ENCODE peak calls at places on chromosomes 13 and 19, in nine cellular contexts. One of them, this sample, is unnamed.

GRCh38 chr13:45500492-45501174 is 35.9 kb downstream of the COG3 start:
- DNase-seq in IMR-90: peak; percentile 96
- DNase-seq in left lung: no peak
- DNase-seq in left ventricle myocardium inferior: no peak
- DNase-seq in GM23338: no peak
- DNase-seq in dorsolateral prefrontal cortex: no peak
- DNase-seq in AG04450: peak; percentile 83
- DNase-seq in heart left ventricle: no peak
- DNase-seq in psoas muscle: no peak
- DNase-seq in this sample: peak; percentile 91

GRCh38 chr19:5539431-5539833 is 28.3 kb downstream of the TINCR start:
- DNase-seq in IMR-90: no peak
- DNase-seq in left lung: no peak
- DNase-seq in left ventricle myocardium inferior: peak; percentile 38
- DNase-seq in GM23338: peak; percentile 85
- DNase-seq in dorsolateral prefrontal cortex: peak; percentile 48
- DNase-seq in AG04450: no peak
- DNase-seq in heart left ventricle: peak; percentile 36
- DNase-seq in psoas muscle: no peak
- DNase-seq in this sample: no peak

GRCh38 chr19:11191273-11191755 is 6.0 kb downstream of the KANK2 start:
- DNase-seq in IMR-90: peak; percentile 63
- DNase-seq in left lung: peak; percentile 67
- DNase-seq in left ventricle myocardium inferior: peak; percentile 83
- DNase-seq in GM23338: peak; percentile 42
- DNase-seq in dorsolateral prefrontal cortex: no peak
- DNase-seq in AG04450: no peak
- DNase-seq in heart left ventricle: peak; percentile 79
- DNase-seq in psoas muscle: peak; percentile 88
- DNase-seq in this sample: peak; percentile 62

GRCh38 chr19:16893686-16893990 is 4.8 kb downstream of the F2RL3 start:
- DNase-seq in IMR-90: no peak
- DNase-seq in left lung: no peak
- DNase-seq in left ventricle myocardium inferior: no peak
- DNase-seq in GM23338: no peak
- DNase-seq in dorsolateral prefrontal cortex: no peak
- DNase-seq in AG04450: no peak
- DNase-seq in heart left ventricle: no peak
- DNase-seq in psoas muscle: no peak
- DNase-seq in this sample: no peak

GRCh38 chr13:36344173-36344572 is 2.0 kb downstream of the SPART start:
- DNase-seq in IMR-90: peak; percentile 70
- DNase-seq in left lung: no peak
- DNase-seq in left ventricle myocardium inferior: no peak
- DNase-seq in GM23338: peak; percentile 39
- DNase-seq in dorsolateral prefrontal cortex: no peak
- DNase-seq in AG04450: no peak
- DNase-seq in heart left ventricle: no peak
- DNase-seq in psoas muscle: no peak
- DNase-seq in this sample: peak; percentile 82

GRCh38 chr13:37288057-37288720 is 182.7 kb upstream of the CSNK1A1L start:
- DNase-seq in IMR-90: no peak
- DNase-seq in left lung: no peak
- DNase-seq in left ventricle myocardium inferior: no peak
- DNase-seq in GM23338: no peak
- DNase-seq in dorsolateral prefrontal cortex: no peak
- DNase-seq in AG04450: no peak
- DNase-seq in heart left ventricle: no peak
- DNase-seq in psoas muscle: no peak
- DNase-seq in this sample: no peak

GRCh38 chr13:101399365-101399764 is 16.9 kb downstream of the NALCN start:
- DNase-seq in IMR-90: peak; percentile 34
- DNase-seq in left lung: no peak
- DNase-seq in left ventricle myocardium inferior: no peak
- DNase-seq in GM23338: no peak
- DNase-seq in dorsolateral prefrontal cortex: no peak
- DNase-seq in AG04450: no peak
- DNase-seq in heart left ventricle: no peak
- DNase-seq in psoas muscle: no peak
- DNase-seq in this sample: no peak

GRCh38 chr13:29196409-29197074 is 376.4 kb downstream of the MTUS2 start:
- DNase-seq in IMR-90: no peak
- DNase-seq in left lung: no peak
- DNase-seq in left ventricle myocardium inferior: no peak
- DNase-seq in GM23338: no peak
- DNase-seq in dorsolateral prefrontal cortex: no peak
- DNase-seq in AG04450: no peak
- DNase-seq in heart left ventricle: no peak
- DNase-seq in psoas muscle: no peak
- DNase-seq in this sample: no peak

GRCh38 chr19:35037716-35038622 is 3.6 kb upstream of the HPN start:
- DNase-seq in IMR-90: no peak
- DNase-seq in left lung: no peak
- DNase-seq in left ventricle myocardium inferior: no peak
- DNase-seq in GM23338: no peak
- DNase-seq in dorsolateral prefrontal cortex: peak; percentile 60
- DNase-seq in AG04450: no peak
- DNase-seq in heart left ventricle: no peak
- DNase-seq in psoas muscle: peak; percentile 45
- DNase-seq in this sample: peak; percentile 49

GRCh38 chr13:98848736-98849135 is 96.3 kb upstream of the SLC15A1 start:
- DNase-seq in IMR-90: peak; percentile 68
- DNase-seq in left lung: no peak
- DNase-seq in left ventricle myocardium inferior: no peak
- DNase-seq in GM23338: no peak
- DNase-seq in dorsolateral prefrontal cortex: peak; percentile 64
- DNase-seq in AG04450: no peak
- DNase-seq in heart left ventricle: no peak
- DNase-seq in psoas muscle: no peak
- DNase-seq in this sample: peak; percentile 76

GRCh38 chr13:25761041-25761440 is 290.8 kb downstream of the SHISA2 start:
- DNase-seq in IMR-90: no peak
- DNase-seq in left lung: no peak
- DNase-seq in left ventricle myocardium inferior: no peak
- DNase-seq in GM23338: no peak
- DNase-seq in dorsolateral prefrontal cortex: no peak
- DNase-seq in AG04450: no peak
- DNase-seq in heart left ventricle: no peak
- DNase-seq in psoas muscle: no peak
- DNase-seq in this sample: no peak

GRCh38 chr13:66534561-66534960 is 695.6 kb downstream of the PCDH9 start:
- DNase-seq in IMR-90: peak; percentile 80
- DNase-seq in left lung: no peak
- DNase-seq in left ventricle myocardium inferior: no peak
- DNase-seq in GM23338: no peak
- DNase-seq in dorsolateral prefrontal cortex: no peak
- DNase-seq in AG04450: no peak
- DNase-seq in heart left ventricle: no peak
- DNase-seq in psoas muscle: no peak
- DNase-seq in this sample: no peak

GRCh38 chr19:2327773-2328400 is 499 bp downstream of the LSM7 start:
- DNase-seq in IMR-90: peak; percentile 81
- DNase-seq in left lung: peak; percentile 50
- DNase-seq in left ventricle myocardium inferior: no peak
- DNase-seq in GM23338: peak; percentile 82
- DNase-seq in dorsolateral prefrontal cortex: peak; percentile 52
- DNase-seq in AG04450: peak; percentile 29
- DNase-seq in heart left ventricle: no peak
- DNase-seq in psoas muscle: no peak
- DNase-seq in this sample: peak; percentile 66

GRCh38 chr13:109155301-109155761 is 525.9 kb downstream of the MYO16 start:
- DNase-seq in IMR-90: peak; percentile 50
- DNase-seq in left lung: no peak
- DNase-seq in left ventricle myocardium inferior: no peak
- DNase-seq in GM23338: no peak
- DNase-seq in dorsolateral prefrontal cortex: no peak
- DNase-seq in AG04450: no peak
- DNase-seq in heart left ventricle: no peak
- DNase-seq in psoas muscle: no peak
- DNase-seq in this sample: peak; percentile 79

GRCh38 chr19:55697069-55697440 is 22.0 kb downstream of the EPN1 start:
- DNase-seq in IMR-90: no peak
- DNase-seq in left lung: no peak
- DNase-seq in left ventricle myocardium inferior: no peak
- DNase-seq in GM23338: no peak
- DNase-seq in dorsolateral prefrontal cortex: no peak
- DNase-seq in AG04450: no peak
- DNase-seq in heart left ventricle: no peak
- DNase-seq in psoas muscle: no peak
- DNase-seq in this sample: no peak

GRCh38 chr19:5478241-5478924 is 23.2 kb downstream of the ZNRF4 start:
- DNase-seq in IMR-90: no peak
- DNase-seq in left lung: no peak
- DNase-seq in left ventricle myocardium inferior: no peak
- DNase-seq in GM23338: no peak
- DNase-seq in dorsolateral prefrontal cortex: no peak
- DNase-seq in AG04450: no peak
- DNase-seq in heart left ventricle: no peak
- DNase-seq in psoas muscle: no peak
- DNase-seq in this sample: no peak

GRCh38 chr13:109785141-109785891 is 1.1 kb downstream of the IRS2 start:
- DNase-seq in IMR-90: peak; percentile 57
- DNase-seq in left lung: no peak
- DNase-seq in left ventricle myocardium inferior: peak; percentile 55
- DNase-seq in GM23338: peak; percentile 50
- DNase-seq in dorsolateral prefrontal cortex: no peak
- DNase-seq in AG04450: no peak
- DNase-seq in heart left ventricle: peak; percentile 50
- DNase-seq in psoas muscle: peak; percentile 45
- DNase-seq in this sample: peak; percentile 53

GRCh38 chr19:31049431-31049830 is 299.8 kb downstream of the TSHZ3 start:
- DNase-seq in IMR-90: no peak
- DNase-seq in left lung: no peak
- DNase-seq in left ventricle myocardium inferior: no peak
- DNase-seq in GM23338: no peak
- DNase-seq in dorsolateral prefrontal cortex: no peak
- DNase-seq in AG04450: no peak
- DNase-seq in heart left ventricle: no peak
- DNase-seq in psoas muscle: no peak
- DNase-seq in this sample: no peak

GRCh38 chr19:56404705-56405056 is 549 bp downstream of the ZNF583 start:
- DNase-seq in IMR-90: no peak
- DNase-seq in left lung: no peak
- DNase-seq in left ventricle myocardium inferior: no peak
- DNase-seq in GM23338: no peak
- DNase-seq in dorsolateral prefrontal cortex: no peak
- DNase-seq in AG04450: no peak
- DNase-seq in heart left ventricle: no peak
- DNase-seq in psoas muscle: no peak
- DNase-seq in this sample: no peak

GRCh38 chr13:53301449-53301848 is 272.8 kb downstream of the OLFM4 start:
- DNase-seq in IMR-90: no peak
- DNase-seq in left lung: no peak
- DNase-seq in left ventricle myocardium inferior: no peak
- DNase-seq in GM23338: no peak
- DNase-seq in dorsolateral prefrontal cortex: no peak
- DNase-seq in AG04450: no peak
- DNase-seq in heart left ventricle: no peak
- DNase-seq in psoas muscle: no peak
- DNase-seq in this sample: no peak

GRCh38 chr13:33057019-33057785 is 41.0 kb downstream of the KL start:
- DNase-seq in IMR-90: peak; percentile 6
- DNase-seq in left lung: no peak
- DNase-seq in left ventricle myocardium inferior: no peak
- DNase-seq in GM23338: peak; percentile 58
- DNase-seq in dorsolateral prefrontal cortex: no peak
- DNase-seq in AG04450: no peak
- DNase-seq in heart left ventricle: peak; percentile 34
- DNase-seq in psoas muscle: no peak
- DNase-seq in this sample: peak; percentile 62
- TF ChIP-seq CTCF in IMR-90: peak; percentile 33
- TF ChIP-seq CTCF in left lung: peak; percentile 23
- TF ChIP-seq CTCF in left ventricle myocardium inferior: peak; percentile 62
- TF ChIP-seq CTCF in GM23338: peak; percentile 39
- TF ChIP-seq CTCF in dorsolateral prefrontal cortex: no peak
- TF ChIP-seq CTCF in AG04450: peak; percentile 56
- TF ChIP-seq CTCF in heart left ventricle: peak; percentile 39
- TF ChIP-seq CTCF in psoas muscle: peak; percentile 20
- TF ChIP-seq CTCF in this sample: peak; percentile 77

GRCh38 chr19:12667903-12668302 is 1.3 kb downstream of the WDR83 start:
- DNase-seq in IMR-90: no peak
- DNase-seq in left lung: no peak
- DNase-seq in left ventricle myocardium inferior: no peak
- DNase-seq in GM23338: no peak
- DNase-seq in dorsolateral prefrontal cortex: no peak
- DNase-seq in AG04450: no peak
- DNase-seq in heart left ventricle: no peak
- DNase-seq in psoas muscle: no peak
- DNase-seq in this sample: no peak
- H3K4me3 ChIP-seq in IMR-90: no peak overlapping the region
- H3K4me3 ChIP-seq in left lung: peak overlapping the region; percentile 82
- H3K4me3 ChIP-seq in left ventricle myocardium inferior: peak overlapping the region; percentile 92
- H3K4me3 ChIP-seq in GM23338: no peak overlapping the region
- H3K4me3 ChIP-seq in dorsolateral prefrontal cortex: no peak overlapping the region
- H3K4me3 ChIP-seq in AG04450: peak overlapping the region; percentile 94
- H3K4me3 ChIP-seq in heart left ventricle: peak overlapping the region; percentile 86
- H3K4me3 ChIP-seq in psoas muscle: peak overlapping the region; percentile 98
- H3K4me3 ChIP-seq in this sample: peak overlapping the region; percentile 94

GRCh38 chr19:41205995-41206394 is 13.0 kb downstream of the CYP2S1 start:
- DNase-seq in IMR-90: no peak
- DNase-seq in left lung: no peak
- DNase-seq in left ventricle myocardium inferior: no peak
- DNase-seq in GM23338: no peak
- DNase-seq in dorsolateral prefrontal cortex: no peak
- DNase-seq in AG04450: no peak
- DNase-seq in heart left ventricle: no peak
- DNase-seq in psoas muscle: no peak
- DNase-seq in this sample: no peak
- TF ChIP-seq CTCF in IMR-90: no peak
- TF ChIP-seq CTCF in left lung: no peak
- TF ChIP-seq CTCF in left ventricle myocardium inferior: no peak
- TF ChIP-seq CTCF in GM23338: no peak
- TF ChIP-seq CTCF in dorsolateral prefrontal cortex: no peak
- TF ChIP-seq CTCF in AG04450: no peak
- TF ChIP-seq CTCF in heart left ventricle: no peak
- TF ChIP-seq CTCF in psoas muscle: no peak
- TF ChIP-seq CTCF in this sample: no peak

DNA sequence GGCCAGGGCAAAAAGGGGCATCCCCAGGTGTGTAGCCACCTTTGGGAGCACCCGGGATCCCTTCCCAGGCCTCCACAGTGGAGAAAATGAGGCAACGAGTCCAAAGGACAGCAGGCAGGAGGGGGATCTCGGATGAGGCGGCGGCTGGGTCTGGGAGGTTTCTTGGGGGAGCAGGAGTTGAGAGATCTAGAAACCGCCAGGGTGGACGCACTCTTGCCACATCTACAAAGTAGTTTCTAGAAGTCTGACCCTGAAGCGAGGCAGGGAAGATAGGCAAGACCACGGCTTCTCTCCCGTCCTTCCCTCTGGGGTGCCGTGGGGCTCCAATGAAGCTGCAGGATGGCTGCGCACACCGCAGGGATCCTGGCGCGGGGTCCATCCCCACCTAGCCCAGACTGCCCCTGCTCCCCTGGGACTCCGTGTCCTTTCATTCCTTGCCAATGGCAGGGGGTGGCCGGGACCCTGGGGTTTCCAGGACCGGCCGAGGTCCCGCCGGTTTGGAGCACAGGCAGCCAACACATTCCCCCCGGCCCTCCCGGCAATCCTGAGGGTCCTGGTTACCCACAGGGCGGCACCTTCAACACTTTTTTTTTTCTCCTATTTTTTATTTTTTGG is 21.5 kb upstream of the ZBTB7A start:
- DNase-seq in IMR-90: no peak
- DNase-seq in left lung: no peak
- DNase-seq in left ventricle myocardium inferior: no peak
- DNase-seq in GM23338: no peak
- DNase-seq in dorsolateral prefrontal cortex: no peak
- DNase-seq in AG04450: no peak
- DNase-seq in heart left ventricle: no peak
- DNase-seq in psoas muscle: no peak
- DNase-seq in this sample: no peak
- H3K4me3 ChIP-seq in IMR-90: no peak overlapping the region
- H3K4me3 ChIP-seq in left lung: no peak overlapping the region
- H3K4me3 ChIP-seq in left ventricle myocardium inferior: no peak overlapping the region
- H3K4me3 ChIP-seq in GM23338: no peak overlapping the region
- H3K4me3 ChIP-seq in dorsolateral prefrontal cortex: no peak overlapping the region
- H3K4me3 ChIP-seq in AG04450: no peak overlapping the region
- H3K4me3 ChIP-seq in heart left ventricle: no peak overlapping the region
- H3K4me3 ChIP-seq in psoas muscle: no peak overlapping the region
- H3K4me3 ChIP-seq in this sample: no peak overlapping the region